ENCODE peak calls at places on chromosomes 4 and X, in four cellular contexts. One of them, this sample, is unnamed.
A peak's percentile ranks its signal among the peaks of the same experiment; 100 is the strongest.

GRCh38 chr4:20463176-20463430 is 211.4 kb downstream of the SLIT2 start:
- DNase-seq in HepG2: no peak
- DNase-seq in SK-N-SH: no peak
- DNase-seq in K562: no peak
- DNase-seq in this sample: no peak

GRCh38 chr4:7513731-7514130 is 79.0 kb upstream of the PSAPL1 start:
- DNase-seq in HepG2: no peak
- DNase-seq in SK-N-SH: no peak
- DNase-seq in K562: no peak
- DNase-seq in this sample: no peak

GRCh38 chrX:35380808-35381700 is 417.1 kb upstream of the MAGEB16 start:
- DNase-seq in HepG2: peak; percentile 0
- DNase-seq in SK-N-SH: peak; percentile 16
- DNase-seq in K562: peak; percentile 2
- DNase-seq in this sample: no peak

GRCh38 chr4:73345399-73345975 is 58.6 kb upstream of the ALB start:
- DNase-seq in HepG2: peak; percentile 93
- DNase-seq in SK-N-SH: no peak
- DNase-seq in K562: no peak
- DNase-seq in this sample: no peak

GRCh38 chr4:166134285-166134684 is 261.2 kb downstream of the TLL1 start:
- DNase-seq in HepG2: no peak
- DNase-seq in SK-N-SH: no peak
- DNase-seq in K562: no peak
- DNase-seq in this sample: no peak

GRCh38 chr4:87983996-87984395 is 8.5 kb downstream of the SPP1 start:
- DNase-seq in HepG2: no peak
- DNase-seq in SK-N-SH: no peak
- DNase-seq in K562: no peak
- DNase-seq in this sample: no peak

GRCh38 chr4:156754832-156755570 is 216.6 kb downstream of the PDGFC start:
- DNase-seq in HepG2: no peak
- DNase-seq in SK-N-SH: no peak
- DNase-seq in K562: no peak
- DNase-seq in this sample: no peak

GRCh38 chrX:115226929-115227328 is 7.0 kb downstream of the LRCH2 start:
- DNase-seq in HepG2: peak; percentile 33
- DNase-seq in SK-N-SH: peak; percentile 15
- DNase-seq in K562: no peak
- DNase-seq in this sample: peak; percentile 13

GRCh38 chr4:4560136-4560535 is 18.3 kb upstream of the STX18 start:
- DNase-seq in HepG2: no peak
- DNase-seq in SK-N-SH: no peak
- DNase-seq in K562: no peak
- DNase-seq in this sample: no peak

GRCh38 chr4:52945499-52945898 is 83.4 kb downstream of the RASL11B start:
- DNase-seq in HepG2: no peak
- DNase-seq in SK-N-SH: no peak
- DNase-seq in K562: no peak
- DNase-seq in this sample: no peak

GRCh38 chr4:17347445-17347844 is 164.4 kb downstream of the QDPR start:
- DNase-seq in HepG2: peak; percentile 39
- DNase-seq in SK-N-SH: peak; percentile 46
- DNase-seq in K562: peak; percentile 17
- DNase-seq in this sample: peak; percentile 57

GRCh38 chrX:37921758-37922157 is 74.4 kb upstream of the DYNLT3 start:
- DNase-seq in HepG2: no peak
- DNase-seq in SK-N-SH: no peak
- DNase-seq in K562: no peak
- DNase-seq in this sample: no peak

GRCh38 chrX:40652664-40653063 is 5.3 kb upstream of the CXorf38 start:
- DNase-seq in HepG2: no peak
- DNase-seq in SK-N-SH: no peak
- DNase-seq in K562: no peak
- DNase-seq in this sample: no peak

GRCh38 chr4:122874194-122874593 is 47.6 kb downstream of the FGF2 start:
- DNase-seq in HepG2: peak; percentile 5
- DNase-seq in SK-N-SH: no peak
- DNase-seq in K562: no peak
- DNase-seq in this sample: no peak

GRCh38 chr4:23324291-23324690 is 565.6 kb downstream of the PPARGC1A start:
- DNase-seq in HepG2: no peak
- DNase-seq in SK-N-SH: no peak
- DNase-seq in K562: no peak
- DNase-seq in this sample: no peak

DNA sequence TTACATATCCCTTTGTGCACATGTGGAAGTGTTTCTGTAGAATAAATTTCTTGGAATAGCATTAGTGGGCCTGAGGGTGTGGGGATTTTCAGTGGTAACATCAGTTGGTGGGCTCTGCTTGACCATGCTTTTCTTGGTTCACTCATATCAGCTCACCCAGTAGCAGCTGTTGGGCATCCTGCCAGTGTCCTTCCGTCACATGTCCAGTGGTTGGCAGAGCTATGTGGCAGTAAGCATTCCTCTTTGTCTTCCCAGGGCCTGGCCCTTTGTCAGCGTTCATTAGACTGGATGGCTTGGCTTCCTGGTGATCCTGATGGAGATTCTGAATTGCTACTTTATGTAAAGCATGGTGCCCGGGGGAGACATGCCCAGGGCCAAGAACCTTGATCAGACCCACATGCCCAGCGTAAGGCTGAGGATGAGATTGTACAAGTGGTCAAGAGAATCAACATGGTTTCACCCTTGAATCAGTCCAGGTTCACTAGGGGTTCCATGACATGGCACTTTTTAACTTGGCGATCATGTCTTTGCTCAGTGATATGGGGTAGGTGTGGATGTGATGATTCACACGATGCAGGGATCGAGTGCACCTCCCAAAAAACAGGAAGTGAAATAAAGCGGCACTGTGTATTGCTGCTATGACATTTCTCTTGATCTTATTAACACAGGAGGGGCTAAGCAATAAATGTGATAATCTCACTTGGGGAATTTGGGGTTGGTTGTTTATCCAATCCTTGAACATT is 72.1 kb upstream of the IGFBP7 start:
- DNase-seq in HepG2: no peak
- DNase-seq in SK-N-SH: peak; percentile 61
- DNase-seq in K562: no peak
- DNase-seq in this sample: no peak
- TF ChIP-seq FOXJ3 in HepG2: no peak
- TF ChIP-seq FOXJ3 in SK-N-SH: no peak
- TF ChIP-seq FOXJ3 in K562: no peak
- TF ChIP-seq FOXJ3 in this sample: no peak

DNA sequence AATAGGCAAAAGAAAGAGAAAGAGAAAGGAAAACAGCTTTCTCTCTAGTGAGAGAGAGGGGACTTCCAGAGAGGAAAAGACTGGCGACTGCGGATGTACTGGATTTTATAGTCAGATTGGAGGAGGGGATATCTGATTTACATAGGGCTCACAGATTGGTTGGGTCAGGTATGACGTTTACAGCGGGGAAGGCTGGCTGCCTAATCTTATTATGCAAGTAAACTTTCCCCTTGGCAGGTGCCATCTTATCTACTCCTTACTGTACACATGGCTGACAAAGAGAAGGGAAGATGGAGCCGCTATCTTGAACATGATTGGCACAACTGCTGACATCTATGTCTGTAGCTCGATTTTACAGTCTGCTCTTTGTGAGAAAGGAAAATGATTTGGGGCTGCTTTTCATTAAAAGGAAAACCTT is 25.4 kb downstream of the RBPJ start:
- DNase-seq in HepG2: no peak
- DNase-seq in SK-N-SH: no peak
- DNase-seq in K562: peak; percentile 33
- DNase-seq in this sample: peak; percentile 23
- TF ChIP-seq FOXJ3 in HepG2: no peak
- TF ChIP-seq FOXJ3 in SK-N-SH: no peak
- TF ChIP-seq FOXJ3 in K562: no peak
- TF ChIP-seq FOXJ3 in this sample: no peak

DNA sequence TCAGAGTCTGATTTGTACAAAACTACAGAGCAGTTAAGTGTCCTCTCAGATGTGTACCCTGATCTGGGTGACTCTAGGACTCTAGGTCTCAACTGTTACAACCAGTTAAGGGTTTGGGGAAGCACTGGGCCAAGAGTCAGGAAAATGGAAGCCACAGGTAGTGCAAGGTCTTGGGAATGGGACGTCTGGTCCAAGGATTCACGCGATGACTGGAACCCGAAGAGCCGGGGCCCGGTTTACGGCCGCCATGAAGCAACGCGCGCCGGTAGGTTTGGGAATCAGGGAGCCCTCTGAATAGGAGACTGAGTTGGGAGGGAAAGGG is 321 bp upstream of the HPRT1 start:
- DNase-seq in HepG2: peak; percentile 8
- DNase-seq in SK-N-SH: no peak
- DNase-seq in K562: no peak
- DNase-seq in this sample: no peak
- TF ChIP-seq FOXJ3 in HepG2: no peak
- TF ChIP-seq FOXJ3 in SK-N-SH: no peak
- TF ChIP-seq FOXJ3 in K562: no peak
- TF ChIP-seq FOXJ3 in this sample: no peak

DNA sequence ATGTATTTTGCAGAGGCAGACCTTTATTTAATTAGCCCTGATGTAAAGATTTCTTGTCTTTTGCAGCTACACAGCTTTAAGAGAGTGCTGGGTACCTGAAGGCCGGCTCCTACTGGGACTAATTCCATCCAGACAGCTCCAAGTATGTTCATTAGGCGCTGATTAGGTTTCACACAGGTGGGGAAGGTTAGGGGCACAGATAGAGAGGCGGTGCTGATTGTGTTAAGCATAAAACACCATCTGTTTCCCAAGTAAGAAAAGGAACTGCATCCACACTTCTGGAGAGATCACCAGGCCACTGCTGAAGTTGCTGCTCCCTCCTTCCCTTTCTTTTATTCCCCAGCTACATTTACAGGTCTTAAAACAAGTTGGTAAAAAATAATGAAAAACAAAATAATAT is 349.5 kb downstream of the ZIC3 start:
- DNase-seq in HepG2: no peak
- DNase-seq in SK-N-SH: no peak
- DNase-seq in K562: peak; percentile 4
- DNase-seq in this sample: no peak
- TF ChIP-seq FOXJ3 in HepG2: no peak
- TF ChIP-seq FOXJ3 in SK-N-SH: no peak
- TF ChIP-seq FOXJ3 in K562: no peak
- TF ChIP-seq FOXJ3 in this sample: no peak

This sample was measured in WTC11.